ENCODE peak calls at places on chromosomes 7 and 10, in seven cellular contexts. M is stimulated activated CD4-positive, alpha-beta T cell treated with anti-CD3 and anti-CD28 coated beads, Interleukin-12 subunit alpha, Interleukin-12 subunit beta, amount 100 ng/mL, for 48 hours; K is activated T-helper 1 cell treated with anti-CD3 and anti-CD28 coated beads, Interleukin-2, amount 50 U/mL, for 16 hours; F is Right ventricle myocardium inferior; Q is MCF 10A; C is GF-D8; N is EL. E is an unnamed sample.

GRCh38 chr7:20021834-20022233 is 195.3 kb downstream of the MACC1 start:
- DNase-seq in C (no peak), N (no peak), Q (no peak), K (no peak), M (no peak), F (no peak), E (no peak)

GRCh38 chr7:47600199-47601118 is 18.5 kb upstream of the TNS3 start:
- DNase-seq in F (no peak), C (no peak), N (peak; percentile 87), M (no peak), Q (peak; percentile 85), K (no peak), E (no peak)

GRCh38 chr10:12241810-12242529 is 46.0 kb downstream of the CDC123 start:
- DNase-seq in F (no peak), C (no peak), Q (no peak), M (peak; percentile 61), N (no peak), K (no peak), E (no peak)

GRCh38 chr7:2572101-2572842 is 13.5 kb downstream of the IQCE start:
- DNase-seq in C (no peak), K (no peak), N (peak; percentile 42), F (no peak), M (no peak), Q (peak; percentile 60), E (no peak)

GRCh38 chr10:61901829-61902447 is 439 bp downstream of the ARID5B start:
- DNase-seq in M (no peak), Q (no peak), C (no peak), K (no peak), N (no peak), F (no peak), E (peak; percentile 18)

GRCh38 chr7:45180084-45180986 is 22.7 kb downstream of the RAMP3 start:
- DNase-seq in F (no peak), Q (no peak), K (no peak), N (no peak), C (no peak), M (no peak), E (no peak)

GRCh38 chr10:73824146-73824725 is 12.8 kb upstream of the NDST2 start:
- DNase-seq in Q (no peak), K (no peak), M (no peak), C (no peak), F (no peak), N (no peak), E (no peak)

GRCh38 chr7:149090397-149091195 is at the start of gene ZNF786:
- DNase-seq in C (peak; percentile 83), F (peak; percentile 93), M (peak; percentile 92), K (peak; percentile 80), Q (peak; percentile 90), N (peak; percentile 89), E (peak; percentile 89)

GRCh38 chr10:80457554-80458262 is 3.6 kb downstream of the TSPAN14 start:
- DNase-seq in K (no peak), C (no peak), F (no peak), Q (no peak), N (no peak), M (no peak), E (no peak)

GRCh38 chr10:14585287-14586193 is 189.2 kb downstream of the FAM107B start:
- DNase-seq in M (no peak), C (no peak), K (no peak), N (no peak), Q (no peak), F (no peak), E (no peak)

GRCh38 chr10:133124357-133125211 is 35.4 kb upstream of the KNDC1 start:
- DNase-seq in F (peak; percentile 57), C (no peak), M (no peak), Q (no peak), K (no peak), N (no peak), E (peak; percentile 68)

GRCh38 chr10:110499796-110500514 is 2.2 kb downstream of the DUSP5 start:
- DNase-seq in K (no peak), F (no peak), Q (peak; percentile 40), C (no peak), M (no peak), N (peak; percentile 38), E (no peak)

GRCh38 chr7:115679976-115680375 is 350.6 kb downstream of the TFEC start:
- DNase-seq in N (peak; percentile 44), F (no peak), M (no peak), Q (peak; percentile 48), C (no peak), K (no peak), E (peak; percentile 5)

GRCh38 chr7:95470452-95470851 is 15.3 kb upstream of the ASB4 start:
- DNase-seq in N (peak; percentile 29), C (peak; percentile 86), Q (peak; percentile 72), F (no peak), K (no peak), M (no peak), E (peak; percentile 6)

GRCh38 chr10:92778091-92778490 is 70.2 kb upstream of the EXOC6 start:
- DNase-seq in N (no peak), Q (peak; percentile 27), M (no peak), C (no peak), F (no peak), K (no peak), E (no peak)

GRCh38 chr10:95650232-95650631 is 6.3 kb downstream of the ALDH18A1 start:
- DNase-seq in Q (peak; percentile 7), K (no peak), N (no peak), M (no peak), F (no peak), C (no peak), E (no peak)

GRCh38 chr10:52486840-52487611 is 172.9 kb downstream of the DKK1 start:
- DNase-seq in F (no peak), C (no peak), Q (peak; percentile 66), K (no peak), N (peak; percentile 96), M (no peak), E (no peak)

GRCh38 chr7:135791543-135792120 is 43.0 kb upstream of the FAM180A start:
- DNase-seq in N (no peak), C (no peak), M (no peak), F (no peak), Q (no peak), K (no peak), E (no peak)

GRCh38 chr10:132459252-132460028 is 62.4 kb downstream of the PWWP2B start:
- DNase-seq in C (no peak), F (peak; percentile 65), K (no peak), Q (no peak), N (no peak), M (no peak), E (no peak)

GRCh38 chr10:52662255-52662654 is 110.3 kb downstream of the MBL2 start:
- DNase-seq in Q (no peak), K (no peak), N (no peak), M (no peak), F (no peak), C (no peak), E (no peak)

GRCh38 chr7:138186951-138187351 is 110.7 kb downstream of the AKR1D1 start:
- DNase-seq in F (no peak), M (no peak), N (peak; percentile 84), Q (peak; percentile 50), C (no peak), K (no peak), E (peak; percentile 21)

GRCh38 chr10:78688945-78689935 is 379.5 kb upstream of the ZMIZ1 start:
- DNase-seq in C (no peak), M (no peak), N (no peak), K (no peak), F (no peak), Q (no peak), E (no peak)

GRCh38 chr7:77759294-77759889 is 38.8 kb downstream of the TMEM60 start:
- DNase-seq in K (peak; percentile 14), F (no peak), M (peak; percentile 90), N (peak; percentile 66), Q (peak; percentile 78), C (peak; percentile 22), E (peak; percentile 76)

GRCh38 chr10:78715435-78715834 is 353.3 kb upstream of the ZMIZ1 start:
- DNase-seq in C (no peak), M (no peak), N (no peak), F (no peak), Q (no peak), K (no peak), E (no peak)